ENCODE peak calls at places on chromosomes 4 and X, in six cellular contexts. One of them, this sample, is unnamed.

GRCh38 chr4:1809754-1810502 is 16.8 kb downstream of the FGFR3 start:
- DNase-seq in hepatocyte: peak
- DNase-seq in choroid plexus epithelial cell: peak
- DNase-seq in cardiac fibroblast: peak
- DNase-seq in AG04450: peak
- DNase-seq in spleen: peak
- DNase-seq in this sample: peak

GRCh38 chr4:181594188-181594587 is 649.0 kb upstream of the TENM3 start:
- DNase-seq in choroid plexus epithelial cell: no peak
- DNase-seq in AG04450: no peak
- DNase-seq in cardiac fibroblast: no peak
- DNase-seq in spleen: no peak
- DNase-seq in hepatocyte: no peak
- DNase-seq in this sample: no peak

GRCh38 chrX:7926501-7926900 is 712 bp downstream of the PNPLA4 start:
- DNase-seq in spleen: no peak
- DNase-seq in choroid plexus epithelial cell: peak
- DNase-seq in cardiac fibroblast: peak
- DNase-seq in hepatocyte: no peak
- DNase-seq in AG04450: no peak
- DNase-seq in this sample: peak

GRCh38 chrX:79325263-79325958 is 41.7 kb downstream of the ITM2A start:
- DNase-seq in cardiac fibroblast: no peak
- DNase-seq in spleen: peak
- DNase-seq in AG04450: no peak
- DNase-seq in choroid plexus epithelial cell: no peak
- DNase-seq in hepatocyte: no peak
- DNase-seq in this sample: no peak

GRCh38 chrX:52424658-52425057 is 55.8 kb downstream of the XAGE2 start:
- DNase-seq in spleen: no peak
- DNase-seq in cardiac fibroblast: peak
- DNase-seq in choroid plexus epithelial cell: peak
- DNase-seq in AG04450: no peak
- DNase-seq in hepatocyte: no peak
- DNase-seq in this sample: peak

GRCh38 chr4:110200673-110201072 is 2.3 kb upstream of the ELOVL6 start:
- DNase-seq in cardiac fibroblast: no peak
- DNase-seq in spleen: no peak
- DNase-seq in AG04450: no peak
- DNase-seq in choroid plexus epithelial cell: no peak
- DNase-seq in hepatocyte: no peak
- DNase-seq in this sample: no peak

GRCh38 chrX:47941423-47941822 is 62.4 kb downstream of the ZNF182 start:
- DNase-seq in spleen: no peak
- DNase-seq in cardiac fibroblast: no peak
- DNase-seq in AG04450: no peak
- DNase-seq in hepatocyte: no peak
- DNase-seq in choroid plexus epithelial cell: no peak
- DNase-seq in this sample: peak

GRCh38 chr4:4969298-4969697 is 50.0 kb downstream of the CYTL1 start:
- DNase-seq in spleen: no peak
- DNase-seq in choroid plexus epithelial cell: no peak
- DNase-seq in hepatocyte: no peak
- DNase-seq in cardiac fibroblast: peak
- DNase-seq in AG04450: no peak
- DNase-seq in this sample: peak

GRCh38 chr4:159046683-159047082 is 56.2 kb upstream of the RAPGEF2 start:
- DNase-seq in AG04450: no peak
- DNase-seq in hepatocyte: peak
- DNase-seq in cardiac fibroblast: no peak
- DNase-seq in spleen: no peak
- DNase-seq in choroid plexus epithelial cell: no peak
- DNase-seq in this sample: no peak

GRCh38 chr4:145299380-145300076 is 119.1 kb upstream of the OTUD4 start:
- DNase-seq in choroid plexus epithelial cell: peak
- DNase-seq in cardiac fibroblast: peak
- DNase-seq in hepatocyte: no peak
- DNase-seq in AG04450: no peak
- DNase-seq in spleen: no peak
- DNase-seq in this sample: peak

GRCh38 chr4:87559090-87559837 is 30.1 kb upstream of the SPARCL1 start:
- DNase-seq in cardiac fibroblast: no peak
- DNase-seq in spleen: no peak
- DNase-seq in choroid plexus epithelial cell: no peak
- DNase-seq in AG04450: no peak
- DNase-seq in hepatocyte: no peak
- DNase-seq in this sample: no peak

GRCh38 chr4:101222156-101222845 is 125.0 kb downstream of the PPP3CA start:
- DNase-seq in cardiac fibroblast: no peak
- DNase-seq in hepatocyte: no peak
- DNase-seq in AG04450: no peak
- DNase-seq in spleen: no peak
- DNase-seq in choroid plexus epithelial cell: peak
- DNase-seq in this sample: peak

GRCh38 chr4:69760455-69760854 is at the start of gene SULT1B1:
- DNase-seq in AG04450: peak
- DNase-seq in hepatocyte: peak
- DNase-seq in spleen: peak
- DNase-seq in choroid plexus epithelial cell: peak
- DNase-seq in cardiac fibroblast: peak
- DNase-seq in this sample: peak

GRCh38 chr4:67019670-67020069 is 525.6 kb downstream of the CENPC start:
- DNase-seq in spleen: no peak
- DNase-seq in hepatocyte: no peak
- DNase-seq in cardiac fibroblast: peak
- DNase-seq in AG04450: no peak
- DNase-seq in choroid plexus epithelial cell: peak
- DNase-seq in this sample: no peak

GRCh38 chr4:183449193-183449888 is 4.9 kb downstream of the CDKN2AIP start:
- DNase-seq in spleen: no peak
- DNase-seq in hepatocyte: no peak
- DNase-seq in choroid plexus epithelial cell: peak
- DNase-seq in AG04450: peak
- DNase-seq in cardiac fibroblast: peak
- DNase-seq in this sample: peak

GRCh38 chr4:119690871-119691270 is 62.3 kb upstream of the PDE5A start:
- DNase-seq in hepatocyte: no peak
- DNase-seq in AG04450: no peak
- DNase-seq in cardiac fibroblast: no peak
- DNase-seq in spleen: no peak
- DNase-seq in choroid plexus epithelial cell: no peak
- DNase-seq in this sample: peak

GRCh38 chr4:158750379-158750778 is 18.4 kb upstream of the FNIP2 start:
- DNase-seq in spleen: no peak
- DNase-seq in choroid plexus epithelial cell: peak
- DNase-seq in hepatocyte: no peak
- DNase-seq in cardiac fibroblast: peak
- DNase-seq in AG04450: peak
- DNase-seq in this sample: no peak

GRCh38 chrX:7972586-7972985 is 45.4 kb upstream of the PNPLA4 start:
- DNase-seq in spleen: no peak
- DNase-seq in cardiac fibroblast: no peak
- DNase-seq in AG04450: no peak
- DNase-seq in hepatocyte: no peak
- DNase-seq in choroid plexus epithelial cell: peak
- DNase-seq in this sample: peak

GRCh38 chr4:87211249-87211952 is 9.0 kb downstream of the KLHL8 start:
- DNase-seq in AG04450: no peak
- DNase-seq in hepatocyte: no peak
- DNase-seq in choroid plexus epithelial cell: peak
- DNase-seq in spleen: no peak
- DNase-seq in cardiac fibroblast: peak
- DNase-seq in this sample: no peak

GRCh38 chr4:139568206-139568969 is 12.4 kb upstream of the SETD7 start:
- DNase-seq in AG04450: no peak
- DNase-seq in choroid plexus epithelial cell: peak
- DNase-seq in spleen: no peak
- DNase-seq in cardiac fibroblast: peak
- DNase-seq in hepatocyte: no peak
- DNase-seq in this sample: peak

GRCh38 chr4:71210831-71211230 is 128.0 kb upstream of the SLC4A4 start:
- DNase-seq in cardiac fibroblast: peak
- DNase-seq in choroid plexus epithelial cell: no peak
- DNase-seq in spleen: no peak
- DNase-seq in hepatocyte: no peak
- DNase-seq in AG04450: no peak
- DNase-seq in this sample: no peak

GRCh38 chrX:53281321-53281822 is at the start of gene IQSEC2:
- DNase-seq in AG04450: peak
- DNase-seq in cardiac fibroblast: peak
- DNase-seq in spleen: peak
- DNase-seq in hepatocyte: peak
- DNase-seq in choroid plexus epithelial cell: peak
- DNase-seq in this sample: peak

GRCh38 chr4:19532120-19532848 is 719.4 kb upstream of the SLIT2 start:
- DNase-seq in cardiac fibroblast: peak
- DNase-seq in choroid plexus epithelial cell: peak
- DNase-seq in AG04450: no peak
- DNase-seq in spleen: no peak
- DNase-seq in hepatocyte: no peak
- DNase-seq in this sample: no peak

GRCh38 chr4:94221930-94222329 is 14.3 kb downstream of the SMARCAD1 start:
- DNase-seq in hepatocyte: no peak
- DNase-seq in AG04450: no peak
- DNase-seq in choroid plexus epithelial cell: no peak
- DNase-seq in spleen: no peak
- DNase-seq in cardiac fibroblast: no peak
- DNase-seq in this sample: no peak

GRCh38 chr4:168803727-168804126 is 206.3 kb downstream of the CBR4 start:
- DNase-seq in cardiac fibroblast: peak
- DNase-seq in spleen: no peak
- DNase-seq in hepatocyte: no peak
- DNase-seq in choroid plexus epithelial cell: peak
- DNase-seq in AG04450: peak
- DNase-seq in this sample: peak

GRCh38 chrX:122565952-122566351 is 618.1 kb upstream of the GRIA3 start:
- DNase-seq in AG04450: peak
- DNase-seq in hepatocyte: peak
- DNase-seq in choroid plexus epithelial cell: peak
- DNase-seq in spleen: no peak
- DNase-seq in cardiac fibroblast: peak
- DNase-seq in this sample: peak

GRCh38 chr4:173013232-173013932 is 155.2 kb upstream of the GALNT7 start:
- DNase-seq in AG04450: no peak
- DNase-seq in spleen: no peak
- DNase-seq in cardiac fibroblast: peak
- DNase-seq in choroid plexus epithelial cell: peak
- DNase-seq in hepatocyte: peak
- DNase-seq in this sample: peak

GRCh38 chr4:153467154-153467896 is 1.2 kb downstream of the TMEM131L start:
- DNase-seq in cardiac fibroblast: no peak
- DNase-seq in AG04450: no peak
- DNase-seq in choroid plexus epithelial cell: no peak
- DNase-seq in spleen: peak
- DNase-seq in hepatocyte: peak
- DNase-seq in this sample: peak

GRCh38 chr4:127309360-127310095 is 323.2 kb upstream of the INTU start:
- DNase-seq in choroid plexus epithelial cell: peak
- DNase-seq in cardiac fibroblast: no peak
- DNase-seq in hepatocyte: no peak
- DNase-seq in spleen: no peak
- DNase-seq in AG04450: no peak
- DNase-seq in this sample: peak

GRCh38 chr4:24180586-24180985 is 290.7 kb upstream of the PPARGC1A start:
- DNase-seq in spleen: no peak
- DNase-seq in AG04450: no peak
- DNase-seq in cardiac fibroblast: no peak
- DNase-seq in choroid plexus epithelial cell: no peak
- DNase-seq in hepatocyte: no peak
- DNase-seq in this sample: peak

GRCh38 chr4:6668391-6668790 is 25.3 kb upstream of the S100P start:
- DNase-seq in choroid plexus epithelial cell: peak
- DNase-seq in AG04450: peak
- DNase-seq in hepatocyte: no peak
- DNase-seq in cardiac fibroblast: no peak
- DNase-seq in spleen: peak
- DNase-seq in this sample: peak
- H3K4me3 ChIP-seq in choroid plexus epithelial cell: no peak
- H3K4me3 ChIP-seq in AG04450: no peak
- H3K4me3 ChIP-seq in hepatocyte: no peak
- H3K4me3 ChIP-seq in cardiac fibroblast: no peak
- H3K4me3 ChIP-seq in spleen: no peak
- H3K4me3 ChIP-seq in this sample: no peak

DNA sequence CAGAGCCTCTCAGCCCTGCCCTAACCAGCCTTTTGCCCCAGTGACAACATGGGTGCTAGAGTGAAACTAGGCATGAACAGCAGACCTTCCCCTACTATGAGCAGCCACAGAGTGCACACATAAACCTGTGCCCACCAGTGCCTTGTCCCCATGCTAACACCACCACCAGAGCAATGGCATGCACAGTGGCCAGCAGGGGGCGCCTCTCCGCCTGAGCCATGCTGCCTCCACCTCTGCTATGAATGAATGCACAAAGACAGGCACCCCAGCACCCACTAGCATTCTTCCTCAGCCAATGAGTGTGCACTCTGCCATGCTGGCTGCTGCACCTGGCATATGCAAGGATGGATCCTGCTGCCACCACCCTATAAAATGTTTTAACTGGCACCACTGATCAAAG is 286.9 kb upstream of the FGF16 start:
- DNase-seq in spleen: peak
- DNase-seq in cardiac fibroblast: no peak
- DNase-seq in choroid plexus epithelial cell: no peak
- DNase-seq in AG04450: no peak
- DNase-seq in hepatocyte: no peak
- DNase-seq in this sample: peak
- TF ChIP-seq CTCF in spleen: no peak
- TF ChIP-seq CTCF in cardiac fibroblast: peak
- TF ChIP-seq CTCF in choroid plexus epithelial cell: peak
- TF ChIP-seq CTCF in AG04450: no peak
- TF ChIP-seq CTCF in hepatocyte: no peak
- TF ChIP-seq CTCF in this sample: no peak

GRCh38 chrX:107153005-107153404 is 34.4 kb upstream of the RBM41 start:
- DNase-seq in AG04450: no peak
- DNase-seq in choroid plexus epithelial cell: no peak
- DNase-seq in cardiac fibroblast: no peak
- DNase-seq in hepatocyte: no peak
- DNase-seq in spleen: no peak
- DNase-seq in this sample: no peak

GRCh38 chrX:107154787-107155620 is 36.4 kb upstream of the RBM41 start:
- DNase-seq in choroid plexus epithelial cell: peak
- DNase-seq in hepatocyte: peak
- DNase-seq in cardiac fibroblast: peak
- DNase-seq in AG04450: no peak
- DNase-seq in spleen: peak
- DNase-seq in this sample: peak
- H3K4me3 ChIP-seq in choroid plexus epithelial cell: no peak
- H3K4me3 ChIP-seq in hepatocyte: no peak
- H3K4me3 ChIP-seq in cardiac fibroblast: no peak
- H3K4me3 ChIP-seq in AG04450: no peak
- H3K4me3 ChIP-seq in spleen: no peak
- H3K4me3 ChIP-seq in this sample: peak

DNA sequence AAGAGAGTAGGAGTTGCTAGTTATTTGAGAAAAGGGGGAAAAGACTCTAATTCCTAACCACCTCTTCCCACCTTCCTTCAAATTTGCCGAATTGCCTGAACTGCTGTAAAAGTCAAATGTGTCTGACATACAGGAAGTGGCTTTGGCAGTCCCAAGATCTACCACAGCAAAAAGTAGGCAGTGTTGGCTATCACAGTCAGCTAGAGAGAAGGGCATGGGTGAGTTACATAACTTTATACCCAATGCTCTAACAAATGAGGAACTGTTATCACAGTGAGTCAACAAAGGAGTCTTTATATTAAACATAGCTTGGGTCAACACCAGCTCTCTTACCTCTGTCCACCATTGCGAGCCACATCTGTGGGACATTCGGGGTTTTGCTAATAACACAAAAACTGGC is 2.4 kb upstream of the MBNL3 start:
- DNase-seq in AG04450: no peak
- DNase-seq in hepatocyte: peak
- DNase-seq in cardiac fibroblast: no peak
- DNase-seq in spleen: no peak
- DNase-seq in choroid plexus epithelial cell: no peak
- DNase-seq in this sample: peak
- TF ChIP-seq CTCF in AG04450: no peak
- TF ChIP-seq CTCF in hepatocyte: peak
- TF ChIP-seq CTCF in cardiac fibroblast: no peak
- TF ChIP-seq CTCF in spleen: peak
- TF ChIP-seq CTCF in choroid plexus epithelial cell: no peak
- TF ChIP-seq CTCF in this sample: peak